ENCODE peak calls at places on chromosomes 7 and 10, in five cellular contexts. One of them, this sample, is unnamed.

GRCh38 chr10:114095676-114096331 is 52.1 kb downstream of the ADRB1 start:
- DNase-seq in mesenchymal stem cell: no peak
- DNase-seq in IMR-90: no peak
- DNase-seq in neuronal stem cell: no peak
- DNase-seq in H1: no peak
- DNase-seq in this sample: no peak

GRCh38 chr7:92834661-92835139 is 1.7 kb downstream of the CDK6 start:
- DNase-seq in H1: peak; percentile 80
- DNase-seq in IMR-90: no peak
- DNase-seq in mesenchymal stem cell: peak; percentile 28
- DNase-seq in neuronal stem cell: peak; percentile 41
- DNase-seq in this sample: no peak

GRCh38 chr10:52729259-52730104 is 43.1 kb downstream of the MBL2 start:
- DNase-seq in IMR-90: peak; percentile 43
- DNase-seq in neuronal stem cell: no peak
- DNase-seq in mesenchymal stem cell: peak; percentile 42
- DNase-seq in H1: no peak
- DNase-seq in this sample: peak; percentile 65

GRCh38 chr10:77478248-77478963 is 159.2 kb downstream of the KCNMA1 start:
- DNase-seq in IMR-90: peak; percentile 96
- DNase-seq in H1: no peak
- DNase-seq in neuronal stem cell: no peak
- DNase-seq in mesenchymal stem cell: peak; percentile 87
- DNase-seq in this sample: peak; percentile 8

GRCh38 chr7:1511829-1512422 is 7.7 kb upstream of the INTS1 start:
- DNase-seq in mesenchymal stem cell: no peak
- DNase-seq in neuronal stem cell: no peak
- DNase-seq in IMR-90: no peak
- DNase-seq in H1: no peak
- DNase-seq in this sample: no peak

GRCh38 chr10:18340496-18341051 is 200.3 kb downstream of the CACNB2 start:
- DNase-seq in IMR-90: peak; percentile 45
- DNase-seq in H1: no peak
- DNase-seq in mesenchymal stem cell: no peak
- DNase-seq in neuronal stem cell: no peak
- DNase-seq in this sample: peak; percentile 2

GRCh38 chr10:89887830-89888229 is 186.4 kb downstream of the KIF20B start:
- DNase-seq in mesenchymal stem cell: no peak
- DNase-seq in neuronal stem cell: no peak
- DNase-seq in H1: no peak
- DNase-seq in IMR-90: no peak
- DNase-seq in this sample: peak; percentile 46

GRCh38 chr10:27998178-27998953 is 513 bp downstream of the ODAD2 start:
- DNase-seq in H1: peak; percentile 82
- DNase-seq in mesenchymal stem cell: peak; percentile 37
- DNase-seq in IMR-90: peak; percentile 26
- DNase-seq in neuronal stem cell: peak; percentile 46
- DNase-seq in this sample: no peak

GRCh38 chr7:152354061-152354460 is 81.7 kb downstream of the KMT2C start:
- DNase-seq in IMR-90: peak; percentile 73
- DNase-seq in H1: no peak
- DNase-seq in mesenchymal stem cell: peak; percentile 24
- DNase-seq in neuronal stem cell: no peak
- DNase-seq in this sample: no peak

GRCh38 chr7:140230517-140230861 is 53.7 kb upstream of the KDM7A start:
- DNase-seq in mesenchymal stem cell: no peak
- DNase-seq in IMR-90: no peak
- DNase-seq in H1: no peak
- DNase-seq in neuronal stem cell: peak; percentile 4
- DNase-seq in this sample: peak; percentile 21

GRCh38 chr7:127819975-127820778 is 168.2 kb downstream of the SND1 start:
- DNase-seq in IMR-90: peak; percentile 70
- DNase-seq in H1: no peak
- DNase-seq in neuronal stem cell: no peak
- DNase-seq in mesenchymal stem cell: peak; percentile 79
- DNase-seq in this sample: peak; percentile 38

GRCh38 chr10:7787150-7787856 is 490 bp downstream of the KIN start:
- DNase-seq in neuronal stem cell: no peak
- DNase-seq in mesenchymal stem cell: peak; percentile 36
- DNase-seq in IMR-90: peak; percentile 24
- DNase-seq in H1: no peak
- DNase-seq in this sample: no peak
- H4K8ac ChIP-seq in neuronal stem cell: no peak overlapping the region
- H4K8ac ChIP-seq in mesenchymal stem cell: peak overlapping the region; percentile 66
- H4K8ac ChIP-seq in IMR-90: peak overlapping the region; percentile 98
- H4K8ac ChIP-seq in H1: peak overlapping the region; percentile 76
- H4K8ac ChIP-seq in this sample: peak overlapping the region; percentile 89

GRCh38 chr7:113684165-113684564 is 234.6 kb downstream of the PPP1R3A start:
- DNase-seq in neuronal stem cell: no peak
- DNase-seq in H1: no peak
- DNase-seq in IMR-90: no peak
- DNase-seq in mesenchymal stem cell: no peak
- DNase-seq in this sample: no peak
- H3K9me3 ChIP-seq in neuronal stem cell: no peaks in the 10 kb centered on the region
- H3K9me3 ChIP-seq in H1: peaks cover 5% of the 10 kb centered on the region
- H3K9me3 ChIP-seq in IMR-90: no peaks in the 10 kb centered on the region
- H3K9me3 ChIP-seq in mesenchymal stem cell: peaks cover 7% of the 10 kb centered on the region
- H3K9me3 ChIP-seq in this sample: peaks cover 7% of the 10 kb centered on the region

DNA sequence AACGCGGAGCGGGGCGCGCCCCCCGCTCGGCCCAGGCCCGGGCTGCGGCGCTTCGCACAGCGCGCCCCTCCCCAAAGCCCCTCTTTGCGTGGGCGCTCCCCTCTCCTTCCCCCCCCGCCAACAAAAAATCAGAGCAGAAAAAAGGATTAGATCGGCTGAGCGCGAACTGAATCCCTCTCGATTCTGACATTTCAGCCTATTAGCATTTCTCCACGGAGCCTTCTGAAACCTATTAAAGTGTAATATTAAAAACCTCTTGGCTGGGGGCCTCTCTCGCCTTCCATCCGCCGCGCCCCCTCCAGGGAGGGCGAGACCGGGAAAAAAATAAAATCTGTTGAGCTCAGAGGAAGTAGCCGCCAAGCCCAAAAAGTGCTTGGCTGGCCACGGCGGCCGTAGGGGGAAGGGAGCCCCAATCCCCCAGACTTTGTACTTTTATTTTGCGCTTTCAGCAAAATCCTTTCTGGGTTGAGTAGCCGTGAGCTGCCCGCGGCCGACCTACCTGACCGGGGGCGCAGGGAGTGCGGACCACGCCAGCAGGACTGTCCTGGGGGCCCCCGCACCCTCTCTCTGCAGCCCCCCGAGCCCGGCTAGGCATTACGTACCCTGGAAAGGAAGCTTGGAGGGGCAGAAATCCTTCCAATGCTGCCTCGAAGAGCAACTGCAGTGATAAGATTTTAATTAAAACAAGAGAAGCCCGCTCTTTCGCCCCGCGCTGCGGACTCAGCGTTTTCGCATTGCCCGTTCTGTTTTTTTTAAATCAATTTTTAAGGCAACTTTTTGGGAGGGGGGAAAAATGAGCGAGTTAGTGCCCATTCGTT is 1.3 kb upstream of the TNRC18 start:
- DNase-seq in H1: no peak
- DNase-seq in IMR-90: peak; percentile 33
- DNase-seq in neuronal stem cell: no peak
- DNase-seq in mesenchymal stem cell: peak; percentile 51
- DNase-seq in this sample: peak; percentile 48
- H4K8ac ChIP-seq in H1: peak overlapping the region; percentile 89
- H4K8ac ChIP-seq in IMR-90: peak overlapping the region; percentile 97
- H4K8ac ChIP-seq in neuronal stem cell: no peak overlapping the region
- H4K8ac ChIP-seq in mesenchymal stem cell: peak overlapping the region; percentile 83
- H4K8ac ChIP-seq in this sample: peak overlapping the region; percentile 88

GRCh38 chr10:42513921-42514320 is 124.4 kb downstream of the ZNF33B start:
- DNase-seq in neuronal stem cell: no peak
- DNase-seq in H1: no peak
- DNase-seq in mesenchymal stem cell: no peak
- DNase-seq in IMR-90: no peak
- DNase-seq in this sample: no peak

GRCh38 chr10:42519761-42520460 is 118.5 kb downstream of the ZNF33B start:
- DNase-seq in IMR-90: no peak
- DNase-seq in mesenchymal stem cell: no peak
- DNase-seq in H1: no peak
- DNase-seq in neuronal stem cell: no peak
- DNase-seq in this sample: peak; percentile 56

GRCh38 chr10:42523098-42523497 is 115.3 kb downstream of the ZNF33B start:
- DNase-seq in IMR-90: no peak
- DNase-seq in H1: no peak
- DNase-seq in mesenchymal stem cell: no peak
- DNase-seq in neuronal stem cell: no peak
- DNase-seq in this sample: no peak

GRCh38 chr10:42519079-42519478 is 119.3 kb downstream of the ZNF33B start:
- DNase-seq in H1: no peak
- DNase-seq in IMR-90: no peak
- DNase-seq in neuronal stem cell: no peak
- DNase-seq in mesenchymal stem cell: no peak
- DNase-seq in this sample: no peak
- H3K9me3 ChIP-seq in H1: peaks cover 80% of the 10 kb centered on the region
- H3K9me3 ChIP-seq in IMR-90: peaks cover 48% of the 10 kb centered on the region
- H3K9me3 ChIP-seq in neuronal stem cell: peaks cover 89% of the 10 kb centered on the region
- H3K9me3 ChIP-seq in mesenchymal stem cell: peaks cover 98% of the 10 kb centered on the region
- H3K9me3 ChIP-seq in this sample: peaks cover 15% of the 10 kb centered on the region

GRCh38 chr10:131960631-131961046 is 21.1 kb downstream of the BNIP3 start:
- DNase-seq in IMR-90: no peak
- DNase-seq in mesenchymal stem cell: no peak
- DNase-seq in H1: no peak
- DNase-seq in neuronal stem cell: no peak
- DNase-seq in this sample: no peak
- H4K8ac ChIP-seq in IMR-90: no peak overlapping the region
- H4K8ac ChIP-seq in mesenchymal stem cell: no peak overlapping the region
- H4K8ac ChIP-seq in H1: no peak overlapping the region
- H4K8ac ChIP-seq in neuronal stem cell: no peak overlapping the region
- H4K8ac ChIP-seq in this sample: no peak overlapping the region

GRCh38 chr7:57415326-57415725 is 34.7 kb upstream of the ZNF716 start:
- DNase-seq in mesenchymal stem cell: no peak
- DNase-seq in neuronal stem cell: no peak
- DNase-seq in IMR-90: no peak
- DNase-seq in H1: no peak
- DNase-seq in this sample: no peak

GRCh38 chr7:57414415-57414814 is 35.6 kb upstream of the ZNF716 start:
- DNase-seq in mesenchymal stem cell: no peak
- DNase-seq in IMR-90: no peak
- DNase-seq in H1: no peak
- DNase-seq in neuronal stem cell: no peak
- DNase-seq in this sample: no peak

GRCh38 chr7:57414852-57415251 is 35.1 kb upstream of the ZNF716 start:
- DNase-seq in mesenchymal stem cell: no peak
- DNase-seq in IMR-90: no peak
- DNase-seq in H1: no peak
- DNase-seq in neuronal stem cell: no peak
- DNase-seq in this sample: no peak

GRCh38 chr7:57416601-57417358 is 33.2 kb upstream of the ZNF716 start:
- DNase-seq in H1: no peak
- DNase-seq in neuronal stem cell: no peak
- DNase-seq in mesenchymal stem cell: no peak
- DNase-seq in IMR-90: no peak
- DNase-seq in this sample: no peak

GRCh38 chr7:57415730-57416129 is 34.2 kb upstream of the ZNF716 start:
- DNase-seq in mesenchymal stem cell: no peak
- DNase-seq in H1: no peak
- DNase-seq in neuronal stem cell: no peak
- DNase-seq in IMR-90: no peak
- DNase-seq in this sample: no peak
- H3K9me3 ChIP-seq in mesenchymal stem cell: peaks cover 24% of the 10 kb centered on the region
- H3K9me3 ChIP-seq in H1: peaks cover 74% of the 10 kb centered on the region
- H3K9me3 ChIP-seq in neuronal stem cell: no peaks in the 10 kb centered on the region
- H3K9me3 ChIP-seq in IMR-90: peaks cover 51% of the 10 kb centered on the region
- H3K9me3 ChIP-seq in this sample: peaks cover 69% of the 10 kb centered on the region

DNA sequence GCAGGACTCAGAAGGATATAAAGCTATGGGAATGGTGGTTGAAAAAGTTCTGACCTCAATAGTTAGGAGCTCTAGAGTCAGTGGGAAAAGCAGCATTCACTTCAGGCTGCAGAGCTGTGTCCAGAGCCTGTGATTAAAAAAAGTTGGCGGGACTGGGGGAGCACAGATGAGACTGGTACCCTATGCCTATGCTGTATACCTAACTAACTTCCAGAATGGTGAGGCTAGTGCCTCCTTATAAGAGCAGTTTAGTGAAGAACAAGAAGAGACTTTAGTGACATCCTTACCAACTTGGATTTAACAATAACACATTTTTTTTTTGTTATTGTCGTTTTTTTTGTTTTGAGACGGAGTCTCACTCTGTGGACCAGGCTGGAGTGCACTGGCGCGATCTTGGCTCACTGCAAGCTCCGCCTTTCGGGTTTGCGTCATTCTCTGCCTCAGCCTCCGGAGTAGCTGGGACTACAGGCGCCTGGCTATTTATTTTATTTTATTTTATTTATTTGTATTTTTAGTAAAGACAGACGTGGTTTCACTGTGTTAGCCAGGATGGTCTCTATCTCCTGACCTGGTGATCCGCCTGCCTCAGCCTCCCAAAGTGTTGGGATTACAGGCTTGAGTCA is 6.6 kb upstream of the ZNF282 start:
- DNase-seq in neuronal stem cell: no peak
- DNase-seq in IMR-90: no peak
- DNase-seq in H1: no peak
- DNase-seq in mesenchymal stem cell: no peak
- DNase-seq in this sample: no peak
- H4K8ac ChIP-seq in neuronal stem cell: no peak overlapping the region
- H4K8ac ChIP-seq in IMR-90: no peak overlapping the region
- H4K8ac ChIP-seq in H1: no peak overlapping the region
- H4K8ac ChIP-seq in mesenchymal stem cell: no peak overlapping the region
- H4K8ac ChIP-seq in this sample: no peak overlapping the region